ENCODE peak calls at places on chromosomes 2 and 18, in four cellular contexts. L is heart left ventricle, H is dorsolateral prefrontal cortex, P is adrenal gland. Z is an unnamed sample.

GRCh38 chr2:199814845-199815211 is 36.2 kb downstream of the FTCDNL1 start:
- DNase-seq in L (no peak), H (no peak), P (no peak), Z (no peak)

GRCh38 chr18:3454365-3455089 is 4.6 kb downstream of the TGIF1 start:
- DNase-seq in H (no peak), P (peak; percentile 64), L (no peak), Z (peak; percentile 75)

GRCh38 chr2:59029058-59029457 is 787.9 kb upstream of the FANCL start:
- DNase-seq in L (peak; percentile 51), H (no peak), P (no peak), Z (no peak)

GRCh38 chr2:145851730-145852129 is 1331.8 kb upstream of the ZEB2 start:
- DNase-seq in H (no peak), L (no peak), P (no peak), Z (no peak)

GRCh38 chr2:183126635-183127034 is 2.4 kb downstream of the NUP35 start:
- DNase-seq in P (no peak), L (no peak), H (no peak), Z (no peak)

GRCh38 chr18:56321470-56321869 is 316.9 kb downstream of the TXNL1 start:
- DNase-seq in L (peak; percentile 70), P (peak; percentile 70), H (no peak), Z (no peak)

GRCh38 chr2:111028720-111029119 is 92.0 kb upstream of the BCL2L11 start:
- DNase-seq in L (no peak), H (no peak), P (no peak), Z (no peak)

GRCh38 chr2:236352761-236353593 is 88.8 kb upstream of the ASB18 start:
- DNase-seq in P (no peak), L (no peak), H (no peak), Z (peak; percentile 28)

GRCh38 chr2:237488901-237489860 is 2.1 kb downstream of the MLPH start:
- DNase-seq in H (no peak), L (no peak), P (no peak), Z (peak; percentile 41)

GRCh38 chr2:193695367-193695766 is 1500.6 kb upstream of the TMEFF2 start:
- DNase-seq in L (no peak), H (no peak), P (no peak), Z (peak; percentile 2)

GRCh38 chr2:152453129-152453642 is 118.2 kb downstream of the FMNL2 start:
- DNase-seq in P (no peak), H (peak; percentile 66), L (no peak), Z (no peak)

GRCh38 chr2:20103514-20103913 is 52.1 kb upstream of the LAPTM4A start:
- DNase-seq in H (no peak), P (no peak), L (no peak), Z (peak; percentile 63)

GRCh38 chr2:53103661-53104060 is 663.9 kb upstream of the CHAC2 start:
- DNase-seq in P (no peak), L (no peak), H (no peak), Z (no peak)

GRCh38 chr2:234164499-234165409 is 114.3 kb downstream of the SPP2 start:
- DNase-seq in L (no peak), H (no peak), P (no peak), Z (no peak)

GRCh38 chr2:217478831-217479435 is 523.9 kb downstream of the TNS1 start:
- DNase-seq in L (no peak), H (no peak), P (peak; percentile 52), Z (no peak)

GRCh38 chr2:155424518-155424917 is 726.0 kb downstream of the KCNJ3 start:
- DNase-seq in P (no peak), H (no peak), L (no peak), Z (no peak)

GRCh38 chr2:12965540-12966269 is 249.0 kb downstream of the TRIB2 start:
- DNase-seq in H (no peak), P (no peak), L (no peak), Z (peak; percentile 43)

GRCh38 chr2:85949280-85949679 is 60.5 kb upstream of the ST3GAL5 start:
- DNase-seq in H (no peak), L (no peak), P (peak; percentile 78), Z (no peak)

GRCh38 chr2:57372237-57372962 is 674.2 kb upstream of the VRK2 start:
- DNase-seq in H (no peak), P (no peak), L (no peak), Z (no peak)

GRCh38 chr2:57373530-57373929 is 673.1 kb upstream of the VRK2 start:
- DNase-seq in L (no peak), P (no peak), H (no peak), Z (peak; percentile 76)

GRCh38 chr2:57371186-57371585 is 675.4 kb upstream of the VRK2 start:
- DNase-seq in L (no peak), P (no peak), H (no peak), Z (peak; percentile 1)

GRCh38 chr2:57376985-57377384 is 669.6 kb upstream of the VRK2 start:
- DNase-seq in L (no peak), P (no peak), H (no peak), Z (peak; percentile 1)
- TF ChIP-seq CTCF in L (no peak), P (peak; percentile 34), H (no peak), Z (peak; percentile 32)

GRCh38 chr18:48945953-48946217 is 4.9 kb downstream of the SMAD7 start:
- DNase-seq in H (no peak), L (no peak), P (no peak), Z (no peak)

GRCh38 chr18:48946329-48946835 is 4.4 kb downstream of the SMAD7 start:
- DNase-seq in L (no peak), H (no peak), P (no peak), Z (peak; percentile 87)

GRCh38 chr18:48943333-48943732 is 7.4 kb downstream of the SMAD7 start:
- DNase-seq in H (no peak), L (no peak), P (no peak), Z (no peak)

GRCh38 chr18:48943736-48944527 is 6.8 kb downstream of the SMAD7 start:
- DNase-seq in H (no peak), P (no peak), L (no peak), Z (no peak)

GRCh38 chr18:48944634-48945033 is 6.1 kb downstream of the SMAD7 start:
- DNase-seq in L (no peak), P (no peak), H (no peak), Z (no peak)
- H3K4me3 ChIP-seq in L (peak overlapping the region; percentile 85), P (no peak overlapping the region), H (no peak overlapping the region), Z (no peak overlapping the region)

GRCh38 chr2:205930209-205930608 is 155.8 kb downstream of the INO80D start:
- DNase-seq in H (no peak), L (no peak), P (no peak), Z (peak; percentile 15)

GRCh38 chr2:205937193-205937592 is 148.8 kb downstream of the INO80D start:
- DNase-seq in P (no peak), L (no peak), H (no peak), Z (no peak)

GRCh38 chr2:205936446-205936845 is 149.5 kb downstream of the INO80D start:
- DNase-seq in H (no peak), L (no peak), P (no peak), Z (peak; percentile 15)

GRCh38 chr2:205931388-205931787 is 154.6 kb downstream of the INO80D start:
- DNase-seq in P (no peak), L (no peak), H (no peak), Z (no peak)

GRCh38 chr2:205934443-205934842 is 151.5 kb downstream of the INO80D start:
- DNase-seq in H (no peak), P (no peak), L (no peak), Z (no peak)
- TF ChIP-seq CTCF in H (no peak), P (no peak), L (no peak), Z (peak; percentile 21)

GRCh38 chr18:74546007-74546406 is 11.7 kb downstream of the CNDP1 start:
- DNase-seq in P (peak; percentile 2), L (no peak), H (no peak), Z (no peak)

GRCh38 chr18:74544898-74545297 is 10.6 kb downstream of the CNDP1 start:
- DNase-seq in H (no peak), P (no peak), L (no peak), Z (no peak)

GRCh38 chr18:74549591-74550104 is 15.3 kb downstream of the CNDP1 start:
- DNase-seq in H (no peak), L (no peak), P (peak; percentile 14), Z (no peak)

GRCh38 chr18:74550886-74551285 is 16.6 kb downstream of the CNDP1 start:
- DNase-seq in L (no peak), P (no peak), H (no peak), Z (no peak)

DNA sequence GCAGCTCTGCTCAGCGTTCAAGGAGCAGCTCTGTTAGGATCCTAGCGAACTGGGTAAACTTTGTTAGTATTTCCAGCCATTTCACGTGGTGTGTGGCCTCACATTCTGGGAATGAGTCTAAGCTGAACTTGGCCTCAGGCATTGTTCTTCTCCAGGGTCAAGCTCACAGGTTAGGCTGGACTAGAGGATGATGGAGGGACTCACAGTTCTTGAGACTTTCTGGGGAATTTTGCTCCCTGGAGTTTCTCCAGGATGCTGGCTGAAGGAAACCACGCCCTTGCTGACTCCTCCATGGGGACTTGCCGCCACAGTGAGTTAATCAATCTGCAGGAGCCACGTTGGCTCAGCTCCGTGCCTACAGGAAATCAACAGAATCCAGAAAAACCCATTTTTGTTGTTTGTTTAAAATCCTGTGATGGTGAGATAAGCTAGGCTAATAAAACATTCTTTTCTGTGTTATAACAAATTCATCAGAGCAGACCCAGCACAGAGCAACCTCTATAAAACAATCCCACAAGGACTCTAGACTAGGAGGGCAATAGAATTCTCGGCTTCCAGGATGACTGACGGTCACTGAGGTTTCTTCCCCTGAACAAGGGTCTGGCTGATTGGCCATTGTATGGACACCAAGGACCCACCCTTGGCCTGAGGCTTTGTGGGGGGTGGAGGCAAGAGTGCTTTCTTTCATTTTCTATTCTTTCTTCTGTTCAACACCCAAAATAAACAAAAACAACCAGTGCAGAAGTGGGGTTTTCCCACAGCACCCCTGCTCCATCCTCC is 12.6 kb downstream of the CNDP1 start:
- DNase-seq in P (no peak), H (no peak), L (no peak), Z (peak; percentile 57)
- H3K4me3 ChIP-seq in P (no peak overlapping the region), H (no peak overlapping the region), L (no peak overlapping the region), Z (no peak overlapping the region)

DNA sequence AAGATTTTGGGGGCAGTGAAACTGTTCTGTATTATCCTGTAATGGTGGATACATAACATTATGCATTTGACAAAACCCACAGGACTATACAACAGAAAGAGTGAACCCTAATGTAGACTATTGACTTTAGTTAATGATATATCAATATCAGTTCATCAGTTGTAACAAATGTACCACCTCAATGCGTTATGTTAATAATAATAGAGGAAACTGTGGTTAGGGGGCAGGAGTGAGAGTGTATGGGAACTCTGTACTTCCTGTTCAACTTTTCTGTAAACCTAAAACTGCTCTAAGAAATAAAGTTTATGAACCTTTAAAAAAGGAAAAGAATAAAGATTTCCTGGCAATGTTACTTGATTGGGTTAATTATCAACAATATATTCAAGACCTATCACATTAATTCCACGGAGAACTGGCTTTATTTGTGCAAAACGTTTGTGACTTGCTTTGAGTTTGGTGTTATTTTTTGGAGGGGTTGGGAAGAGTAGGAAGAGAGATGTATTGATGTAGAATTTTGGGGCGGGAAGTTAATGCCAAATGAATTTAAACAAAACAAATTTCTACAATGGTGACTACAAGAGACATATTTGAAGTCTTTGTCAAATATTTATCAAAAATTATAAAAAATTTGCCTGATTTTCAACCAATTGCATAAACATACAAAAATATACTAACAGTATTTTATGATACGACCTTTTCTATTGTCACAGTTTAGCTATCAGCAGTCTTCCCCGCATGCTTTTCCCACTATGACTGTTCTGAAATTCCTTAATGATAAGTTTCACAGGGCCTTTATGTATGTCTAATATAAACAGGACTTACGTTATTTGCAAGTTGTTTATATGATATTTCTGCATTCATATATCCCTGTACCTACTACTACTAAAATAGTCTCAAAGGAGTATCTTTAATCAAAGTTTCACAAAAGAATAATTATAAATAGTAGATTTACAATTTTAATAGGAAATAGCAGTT is 2.1 kb upstream of the RTN4 start:
- DNase-seq in H (no peak), P (no peak), L (no peak), Z (no peak)
- TF ChIP-seq CTCF in H (no peak), P (no peak), L (no peak), Z (no peak)

Z was measured in AG10803.